ENCODE peak calls at places on chromosomes 4 and X, in ten cellular contexts. H is globus pallidus; K is Karpas-422; P is nucleus accumbens; Q is glutamatergic neuron; O is choroid plexus epithelial cell; T is stimulated activated CD8-positive, alpha-beta memory T cell treated with anti-CD3 and anti-CD28 coated beads, Interleukin-7, amount 100 ng/mL, for 4 hours; I is iris pigment epithelial cell; E is Jurkat, Clone E6-1; W is fibroblast of lung. U is an unnamed sample.

GRCh38 chr4:101419324-101420135 is 72.2 kb upstream of the PPP3CA start:
- DNase-seq in O (peak; percentile 27), T (no peak), W (peak; percentile 78), K (no peak), I (peak; percentile 34), H (no peak), E (peak; percentile 73), P (no peak), Q (no peak), U (peak; percentile 25)

GRCh38 chr4:111230265-111230664 is 607.4 kb upstream of the PITX2 start:
- DNase-seq in P (no peak), K (no peak), W (peak; percentile 34), H (no peak), E (no peak), I (peak; percentile 81), O (no peak), Q (no peak), T (no peak), U (no peak)

GRCh38 chr4:92501456-92501855 is 197.7 kb downstream of the GRID2 start:
- DNase-seq in O (no peak), P (no peak), H (no peak), I (no peak), E (no peak), T (no peak), Q (no peak), W (no peak), K (no peak), U (no peak)

GRCh38 chr4:107258359-107258758 is 222.2 kb upstream of the DKK2 start:
- DNase-seq in Q (no peak), O (peak; percentile 28), H (no peak), W (peak; percentile 85), E (no peak), T (no peak), K (no peak), I (peak; percentile 87), P (no peak), U (no peak)

GRCh38 chr4:99264927-99265326 is 25.9 kb downstream of the ADH1A start:
- DNase-seq in P (no peak), K (no peak), E (no peak), Q (no peak), T (no peak), I (no peak), O (no peak), H (no peak), W (no peak), U (no peak)

GRCh38 chr4:123340381-123340701 is 56.3 kb upstream of the SPRY1 start:
- DNase-seq in W (peak; percentile 89), Q (no peak), E (no peak), O (peak; percentile 86), K (no peak), H (no peak), T (no peak), I (peak; percentile 95), P (no peak), U (no peak)

GRCh38 chrX:20951016-20951795 is 423.0 kb upstream of the CNKSR2 start:
- DNase-seq in I (no peak), E (no peak), K (no peak), H (no peak), O (no peak), T (no peak), Q (no peak), W (no peak), P (no peak), U (no peak)

GRCh38 chr4:123102897-123103489 is 180.6 kb upstream of the NUDT6 start:
- DNase-seq in O (peak; percentile 81), P (no peak), K (peak; percentile 82), T (no peak), I (peak; percentile 69), W (peak; percentile 52), Q (no peak), E (peak; percentile 47), H (peak; percentile 21), U (peak; percentile 52)

GRCh38 chrX:72002886-72003285 is 92.2 kb downstream of the NHSL2 start:
- DNase-seq in W (peak; percentile 76), T (no peak), K (no peak), E (no peak), P (no peak), H (no peak), I (no peak), O (no peak), Q (no peak), U (no peak)

U was measured in NCI-H1092 treated with DMSO at 0.1 percent for 48 hours.